ENCODE peak calls at places on chromosomes 6 and 20, in seven cellular contexts. H is transverse colon, J is NCI-H2171, P is HEK293T, A is T follicular helper cell, S is NCI-H2081, D is occipital lobe. O is an unnamed sample.

GRCh38 chr20:564195-564594 is 20.6 kb upstream of the CSNK2A1 start:
- DNase-seq in H (no peak), J (no peak), P (no peak), A (no peak), S (no peak), D (no peak), O (no peak)

GRCh38 chr20:47456041-47456537 is 45.6 kb upstream of the NCOA3 start:
- DNase-seq in H (peak), J (no peak), P (no peak), A (no peak), S (no peak), D (no peak), O (no peak)

GRCh38 chr6:28943557-28944411 is 20.0 kb upstream of the TRIM27 start:
- DNase-seq in H (peak), J (peak), P (peak), A (no peak), S (peak), D (peak), O (peak)

GRCh38 chr6:16683524-16684194 is 77.6 kb downstream of the ATXN1 start:
- DNase-seq in H (peak), J (no peak), P (no peak), A (no peak), S (no peak), D (no peak), O (no peak)

GRCh38 chr6:12601881-12602280 is 114.7 kb upstream of the PHACTR1 start:
- DNase-seq in H (no peak), J (no peak), P (no peak), A (no peak), S (no peak), D (no peak), O (no peak)

GRCh38 chr20:23129891-23130621 is 43.9 kb upstream of the CD93 start:
- DNase-seq in H (no peak), J (no peak), P (no peak), A (no peak), S (no peak), D (no peak), O (no peak)

GRCh38 chr6:18118330-18118729 is 4.1 kb downstream of the NHLRC1 start:
- DNase-seq in H (no peak), J (peak), P (no peak), A (no peak), S (no peak), D (no peak), O (no peak)

GRCh38 chr6:163147988-163148387 is 266.5 kb upstream of the QKI start:
- DNase-seq in H (no peak), J (no peak), P (no peak), A (no peak), S (no peak), D (no peak), O (no peak)

GRCh38 chr20:53930651-53931504 is 139.5 kb downstream of the BCAS1 start:
- DNase-seq in H (no peak), J (no peak), P (no peak), A (no peak), S (no peak), D (no peak), O (peak)

GRCh38 chr6:26607434-26608230 is 10.9 kb downstream of the ABT1 start:
- DNase-seq in H (peak), J (peak), P (peak), A (peak), S (peak), D (no peak), O (peak)

GRCh38 chr20:25059487-25059820 is 1.5 kb upstream of the ACSS1 start:
- DNase-seq in H (no peak), J (no peak), P (no peak), A (no peak), S (no peak), D (no peak), O (no peak)

GRCh38 chr20:35146299-35146921 is 726 bp downstream of the EDEM2 start:
- DNase-seq in H (no peak), J (peak), P (peak), A (no peak), S (no peak), D (no peak), O (peak)

GRCh38 chr6:90219168-90219985 is 77.3 kb downstream of the BACH2 start:
- DNase-seq in H (peak), J (peak), P (peak), A (no peak), S (peak), D (peak), O (no peak)

GRCh38 chr6:158026054-158026900 is 44.6 kb downstream of the SYNJ2 start:
- DNase-seq in H (peak), J (peak), P (peak), A (peak), S (peak), D (peak), O (peak)

GRCh38 chr6:31114970-31115849 is 610 bp downstream of the PSORS1C1 start:
- DNase-seq in H (no peak), J (no peak), P (no peak), A (no peak), S (no peak), D (no peak), O (peak)

GRCh38 chr6:148358196-148358785 is 15.7 kb downstream of the SASH1 start:
- DNase-seq in H (no peak), J (no peak), P (no peak), A (no peak), S (no peak), D (no peak), O (no peak)

GRCh38 chr6:71079707-71080106 is 122.8 kb upstream of the B3GAT2 start:
- DNase-seq in H (no peak), J (no peak), P (no peak), A (no peak), S (no peak), D (no peak), O (no peak)

GRCh38 chr20:38833857-38834164 is 28.3 kb downstream of the PPP1R16B start:
- DNase-seq in H (no peak), J (no peak), P (no peak), A (peak), S (no peak), D (no peak), O (no peak)

GRCh38 chr6:157096105-157096504 is 227.2 kb downstream of the TMEM242 start:
- DNase-seq in H (no peak), J (no peak), P (no peak), A (no peak), S (no peak), D (no peak), O (no peak)

GRCh38 chr6:7241709-7242645 is 71.0 kb downstream of the SSR1 start:
- DNase-seq in H (peak), J (no peak), P (no peak), A (no peak), S (no peak), D (no peak), O (no peak)

GRCh38 chr20:21202284-21202683 is 76.4 kb downstream of the KIZ start:
- DNase-seq in H (no peak), J (no peak), P (no peak), A (no peak), S (no peak), D (no peak), O (no peak)

GRCh38 chr20:48716086-48716485 is 111.7 kb downstream of the PREX1 start:
- DNase-seq in H (peak), J (no peak), P (no peak), A (no peak), S (no peak), D (no peak), O (no peak)

GRCh38 chr6:12516070-12516469 is 200.5 kb upstream of the PHACTR1 start:
- DNase-seq in H (peak), J (no peak), P (no peak), A (no peak), S (no peak), D (no peak), O (peak)

GRCh38 chr6:35170891-35171290 is 29.8 kb upstream of the TCP11 start:
- DNase-seq in H (no peak), J (no peak), P (no peak), A (no peak), S (no peak), D (no peak), O (no peak)

GRCh38 chr6:134768936-134769335 is 181.0 kb downstream of the ALDH8A1 start:
- DNase-seq in H (no peak), J (no peak), P (no peak), A (no peak), S (no peak), D (no peak), O (no peak)

GRCh38 chr6:77181749-77182148 is 281.5 kb downstream of the HTR1B start:
- DNase-seq in H (no peak), J (no peak), P (no peak), A (no peak), S (no peak), D (no peak), O (no peak)

GRCh38 chr20:52494244-52494643 is 302.7 kb upstream of the ZFP64 start:
- DNase-seq in H (no peak), J (no peak), P (no peak), A (no peak), S (no peak), D (no peak), O (no peak)

GRCh38 chr20:62769346-62770071 is 26.8 kb upstream of the MRGBP start:
- DNase-seq in H (no peak), J (no peak), P (no peak), A (no peak), S (no peak), D (no peak), O (no peak)

GRCh38 chr6:24188571-24188970 is 62.6 kb downstream of the NRSN1 start:
- DNase-seq in H (no peak), J (no peak), P (no peak), A (no peak), S (peak), D (no peak), O (no peak)

GRCh38 chr20:59817406-59817805 is 116.0 kb downstream of the SYCP2 start:
- DNase-seq in H (no peak), J (no peak), P (no peak), A (no peak), S (no peak), D (no peak), O (no peak)

GRCh38 chr6:163716690-163717089 is 302.2 kb downstream of the QKI start:
- DNase-seq in H (peak), J (no peak), P (no peak), A (no peak), S (no peak), D (no peak), O (no peak)

GRCh38 chr6:104537872-104538271 is 321.8 kb downstream of the HACE1 start:
- DNase-seq in H (no peak), J (no peak), P (no peak), A (no peak), S (no peak), D (no peak), O (no peak)